ENCODE peak calls at places on chromosomes 11 and 22, in five cellular contexts. C is left ventricle myocardium inferior, U is AG04450, P is psoas muscle, N is neural progenitor cell. Z is an unnamed sample.

GRCh38 chr11:26193714-26194373 is 138.1 kb upstream of the ANO3 start:
- DNase-seq in P (no peak), C (no peak), U (no peak), N (no peak), Z (no peak)

GRCh38 chr11:75174781-75175370 is 24.0 kb downstream of the SLCO2B1 start:
- DNase-seq in C (no peak), P (no peak), U (no peak), N (no peak), Z (peak; percentile 71)

GRCh38 chr11:10694481-10695239 is 1.1 kb upstream of the IRAG1 start:
- DNase-seq in C (no peak), U (peak; percentile 65), N (no peak), P (no peak), Z (no peak)

GRCh38 chr22:41908409-41909289 is 6.2 kb downstream of the SHISA8 start:
- DNase-seq in C (no peak), N (peak; percentile 34), P (no peak), U (no peak), Z (no peak)

GRCh38 chr22:48651981-48652538 is 1175.6 kb downstream of the BRD1 start:
- DNase-seq in U (no peak), P (no peak), N (no peak), C (no peak), Z (no peak)

GRCh38 chr22:47040486-47041145 is 278.2 kb downstream of the TBC1D22A start:
- DNase-seq in N (no peak), C (no peak), U (no peak), P (peak; percentile 19), Z (no peak)

GRCh38 chr11:88280673-88281316 is 56.7 kb downstream of the CTSC start:
- DNase-seq in C (no peak), N (no peak), U (no peak), P (no peak), Z (no peak)

GRCh38 chr11:13667795-13668101 is 720 bp upstream of the FAR1 start:
- DNase-seq in N (no peak), C (no peak), P (no peak), U (no peak), Z (peak; percentile 62)

GRCh38 chr11:66478823-66479740 is 1.2 kb upstream of the DPP3 start:
- DNase-seq in N (peak; percentile 60), P (peak; percentile 72), U (no peak), C (peak; percentile 32), Z (no peak)

GRCh38 chr11:100687630-100688395 is 725 bp downstream of the ARHGAP42 start:
- DNase-seq in C (peak; percentile 31), N (peak; percentile 89), P (peak; percentile 56), U (peak; percentile 45), Z (peak; percentile 65)

GRCh38 chr11:1707751-1708150 is 10.8 kb downstream of the KRTAP5-6 start:
- DNase-seq in U (no peak), P (no peak), C (no peak), N (no peak), Z (no peak)

GRCh38 chr11:83275888-83276641 is 10.1 kb downstream of the CCDC90B start:
- DNase-seq in C (no peak), N (no peak), U (no peak), P (no peak), Z (no peak)

DNA sequence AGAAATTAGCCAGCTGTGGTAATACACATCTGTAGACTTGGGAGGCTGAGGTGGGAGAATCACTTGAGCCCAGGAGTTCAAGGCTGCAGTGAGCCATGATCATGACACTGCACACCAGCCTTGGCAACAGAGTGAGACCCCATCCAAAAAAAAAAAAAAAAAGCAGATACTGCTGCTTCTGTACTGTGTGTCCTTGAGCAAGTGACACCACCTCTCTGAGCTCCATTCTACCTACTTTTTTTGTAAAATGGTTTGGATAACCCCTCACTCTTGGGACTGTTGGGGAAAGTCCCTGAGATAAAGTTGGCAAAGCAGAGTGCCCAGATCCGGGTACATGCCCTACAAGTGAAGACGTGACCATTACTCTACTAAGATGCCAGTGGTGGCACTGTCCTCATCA is 2.7 kb downstream of the SEC14L3 start:
- DNase-seq in P (no peak), U (no peak), C (no peak), N (no peak), Z (no peak)
- H3K27me3 ChIP-seq in P (no peaks in the 10 kb centered on the region), U (peaks cover 35% of the 10 kb centered on the region), C (peaks cover 71% of the 10 kb centered on the region), N (peaks cover 16% of the 10 kb centered on the region), Z (no peaks in the 10 kb centered on the region)

GRCh38 chr11:116082256-116082655 is 578.0 kb upstream of the CADM1 start:
- DNase-seq in U (no peak), P (no peak), C (no peak), N (no peak), Z (no peak)

GRCh38 chr11:116077092-116077491 is 572.9 kb upstream of the CADM1 start:
- DNase-seq in C (no peak), N (no peak), U (no peak), P (no peak), Z (no peak)

GRCh38 chr11:116079580-116079979 is 575.4 kb upstream of the CADM1 start:
- DNase-seq in N (no peak), P (no peak), U (no peak), C (no peak), Z (no peak)

GRCh38 chr11:116073854-116074837 is 569.9 kb upstream of the CADM1 start:
- DNase-seq in U (no peak), N (peak; percentile 73), C (peak; percentile 47), P (no peak), Z (no peak)

DNA sequence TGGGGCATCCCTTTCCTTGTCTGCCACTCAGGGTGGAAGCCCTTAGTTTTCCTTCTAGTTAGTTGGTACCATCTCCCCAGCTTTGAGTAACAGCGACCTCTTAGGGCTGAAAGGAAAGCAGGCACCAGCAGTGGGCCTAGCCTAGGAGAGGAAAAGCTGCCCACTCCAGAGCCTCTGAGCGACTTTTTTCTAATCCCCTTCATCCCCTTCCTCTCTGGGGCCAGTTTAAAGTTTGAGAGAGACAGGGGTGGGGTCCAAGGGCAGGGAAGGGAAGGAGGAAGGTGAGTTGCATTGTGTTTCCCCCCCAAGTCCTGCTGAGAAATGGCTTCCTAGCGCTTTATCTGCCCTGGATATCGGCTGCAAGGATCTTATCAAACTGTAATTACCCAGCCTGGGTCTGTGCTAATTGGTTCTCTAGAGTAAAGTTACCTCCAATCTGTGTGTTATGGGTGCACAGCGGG is 573.9 kb upstream of the CADM1 start:
- DNase-seq in N (peak; percentile 80), U (no peak), P (no peak), C (no peak), Z (no peak)
- TF ChIP-seq CTCF in N (peak; percentile 77), U (peak; percentile 57), P (no peak), C (peak; percentile 19), Z (no peak)

GRCh38 chr11:128881221-128881620 is 9.9 kb upstream of the KCNJ5 start:
- DNase-seq in C (no peak), P (no peak), U (no peak), N (no peak), Z (no peak)

GRCh38 chr11:128884703-128885338 is 6.3 kb upstream of the KCNJ5 start:
- DNase-seq in P (no peak), N (peak; percentile 73), C (no peak), U (peak; percentile 33), Z (no peak)

GRCh38 chr11:128884054-128884453 is 7.1 kb upstream of the KCNJ5 start:
- DNase-seq in N (no peak), P (no peak), C (no peak), U (no peak), Z (no peak)

GRCh38 chr11:128879817-128880216 is 11.3 kb upstream of the KCNJ5 start:
- DNase-seq in N (no peak), C (no peak), P (no peak), U (no peak), Z (no peak)

GRCh38 chr11:128882451-128882850 is 8.7 kb upstream of the KCNJ5 start:
- DNase-seq in C (no peak), U (no peak), P (no peak), N (no peak), Z (no peak)
- H3K27me3 ChIP-seq in C (peaks cover 7% of the 10 kb centered on the region), U (peaks cover 48% of the 10 kb centered on the region), P (no peaks in the 10 kb centered on the region), N (peaks cover 50% of the 10 kb centered on the region), Z (no peaks in the 10 kb centered on the region)

GRCh38 chr11:40337118-40337517 is 1122.3 kb downstream of the LRRC4C start:
- DNase-seq in N (no peak), P (no peak), U (peak; percentile 3), C (no peak), Z (no peak)

GRCh38 chr11:40338062-40338461 is 1121.4 kb downstream of the LRRC4C start:
- DNase-seq in U (no peak), C (no peak), N (no peak), P (no peak), Z (no peak)

DNA sequence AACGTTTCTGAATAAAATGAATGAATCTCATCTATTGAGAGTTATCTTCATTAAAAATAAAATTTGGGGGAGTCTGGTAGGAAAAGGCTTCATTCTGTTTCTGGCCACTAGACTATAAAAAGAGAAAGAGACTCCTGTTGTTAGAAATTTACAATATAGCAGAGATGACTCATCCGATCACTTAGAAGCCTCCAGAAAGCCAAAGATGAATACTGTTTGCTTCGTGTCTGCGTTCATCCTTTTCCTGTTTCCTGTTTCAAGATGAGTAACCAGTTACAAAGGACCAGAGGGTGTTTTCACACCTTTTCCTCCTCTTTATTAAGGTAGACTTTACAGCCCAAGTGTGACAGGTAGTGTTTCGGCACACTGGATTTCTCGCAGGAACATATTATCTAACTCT is 1120.7 kb downstream of the LRRC4C start:
- DNase-seq in C (no peak), U (peak; percentile 11), N (no peak), P (no peak), Z (no peak)
- TF ChIP-seq CTCF in C (no peak), U (peak; percentile 8), N (no peak), P (no peak), Z (no peak)

DNA sequence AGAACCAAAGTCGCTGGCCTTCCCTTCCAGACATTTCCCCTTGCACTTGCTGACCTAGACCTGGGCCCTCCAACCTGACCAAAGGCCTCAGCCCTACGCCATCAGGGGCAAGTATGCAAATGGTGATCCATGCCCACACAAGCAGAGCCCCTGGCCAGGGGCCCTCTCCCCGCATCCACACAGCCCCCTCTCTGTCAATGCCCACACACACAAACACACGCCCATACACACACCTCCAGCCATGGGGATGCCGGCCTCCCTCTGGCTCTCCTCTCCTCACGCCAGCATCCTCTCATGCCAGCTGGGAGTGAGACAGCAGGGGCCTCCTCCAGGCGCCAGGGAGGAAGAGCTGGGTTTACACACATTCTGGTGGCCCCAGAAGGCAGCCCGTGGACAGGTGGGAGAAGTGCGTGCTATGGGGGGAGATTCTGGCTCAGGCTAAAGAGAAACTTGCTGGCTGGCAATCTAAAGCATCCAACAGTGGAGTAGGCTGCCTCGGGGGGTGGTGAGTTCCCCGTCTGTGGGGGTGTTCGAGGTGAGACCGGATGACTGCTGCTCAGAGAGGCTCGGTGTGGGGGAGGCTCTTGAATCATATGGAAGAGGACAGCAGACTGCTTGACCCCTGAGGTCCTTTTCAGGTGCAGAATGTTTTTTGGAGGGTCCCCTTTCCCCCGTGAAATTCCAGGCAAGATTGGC is 4.8 kb downstream of the NRXN2 start:
- DNase-seq in N (no peak), P (no peak), U (no peak), C (no peak), Z (no peak)
- H3K27me3 ChIP-seq in N (peaks cover 99% of the 10 kb centered on the region), P (peaks cover 5% of the 10 kb centered on the region), U (peaks cover 75% of the 10 kb centered on the region), C (peaks cover 98% of the 10 kb centered on the region), Z (peaks cover 8% of the 10 kb centered on the region)

Z was measured in ascending aorta.